ENCODE peak calls at places on chromosome 13, in four cellular contexts. I is A549, O is uterus, R is left ventricle myocardium inferior. C is an unnamed sample.

GRCh38 chr13:60520902-60521563 is 124.0 kb downstream of the TDRD3 start:
- DNase-seq in I (no peak), R (no peak), O (no peak), C (no peak)

GRCh38 chr13:91748416-91749089 is 350.1 kb downstream of the GPC5 start:
- DNase-seq in O (no peak), R (no peak), I (no peak), C (no peak)

GRCh38 chr13:21240586-21240985 is 64.1 kb downstream of the MRPL57 start:
- DNase-seq in R (no peak), O (no peak), I (no peak), C (no peak)

GRCh38 chr13:53068841-53069520 is 40.4 kb downstream of the OLFM4 start:
- DNase-seq in I (no peak), R (no peak), O (no peak), C (no peak)

GRCh38 chr13:93244141-93244917 is 17.7 kb downstream of the GPC6 start:
- DNase-seq in R (no peak), I (no peak), O (no peak), C (no peak)

GRCh38 chr13:62887046-62887445 is 1471.4 kb upstream of the PCDH20 start:
- DNase-seq in R (no peak), I (no peak), O (no peak), C (no peak)

GRCh38 chr13:72314210-72314609 is 413.2 kb downstream of the MZT1 start:
- DNase-seq in R (no peak), O (no peak), I (no peak), C (no peak)

GRCh38 chr13:93230466-93230865 is 3.9 kb downstream of the GPC6 start:
- DNase-seq in O (no peak), R (no peak), I (no peak), C (no peak)

GRCh38 chr13:96075953-96076543 is 13.9 kb upstream of the HS6ST3 start:
- DNase-seq in I (no peak), R (no peak), O (no peak), C (no peak)

GRCh38 chr13:76619631-76620030 is 266.6 kb downstream of the KCTD12 start:
- DNase-seq in R (no peak), I (no peak), O (no peak), C (no peak)

GRCh38 chr13:106503730-106504129 is 31.7 kb downstream of the EFNB2 start:
- DNase-seq in I (no peak), R (no peak), O (no peak), C (no peak)
- H3K4me1 ChIP-seq in I (peaks cover 8% of the 10 kb centered on the region), R (peaks cover 57% of the 10 kb centered on the region), O (no peaks in the 10 kb centered on the region), C (peaks cover 20% of the 10 kb centered on the region)

GRCh38 chr13:30737511-30738342 is 2.4 kb downstream of the ALOX5AP start:
- DNase-seq in R (no peak), I (no peak), O (no peak), C (no peak)

GRCh38 chr13:30738526-30738925 is 3.2 kb downstream of the ALOX5AP start:
- DNase-seq in O (no peak), I (no peak), R (no peak), C (no peak)

GRCh38 chr13:30739646-30740642 is 4.6 kb downstream of the ALOX5AP start:
- DNase-seq in R (no peak), I (peak; percentile 11), O (no peak), C (no peak)

GRCh38 chr13:30736921-30737320 is 1.6 kb downstream of the ALOX5AP start:
- DNase-seq in O (no peak), R (no peak), I (no peak), C (no peak)

GRCh38 chr13:30738946-30739528 is 3.7 kb downstream of the ALOX5AP start:
- DNase-seq in O (no peak), I (no peak), R (no peak), C (no peak)
- H3K4me1 ChIP-seq in O (no peaks in the 10 kb centered on the region), I (peaks cover 58% of the 10 kb centered on the region), R (peaks cover 13% of the 10 kb centered on the region), C (peaks cover 20% of the 10 kb centered on the region)

DNA sequence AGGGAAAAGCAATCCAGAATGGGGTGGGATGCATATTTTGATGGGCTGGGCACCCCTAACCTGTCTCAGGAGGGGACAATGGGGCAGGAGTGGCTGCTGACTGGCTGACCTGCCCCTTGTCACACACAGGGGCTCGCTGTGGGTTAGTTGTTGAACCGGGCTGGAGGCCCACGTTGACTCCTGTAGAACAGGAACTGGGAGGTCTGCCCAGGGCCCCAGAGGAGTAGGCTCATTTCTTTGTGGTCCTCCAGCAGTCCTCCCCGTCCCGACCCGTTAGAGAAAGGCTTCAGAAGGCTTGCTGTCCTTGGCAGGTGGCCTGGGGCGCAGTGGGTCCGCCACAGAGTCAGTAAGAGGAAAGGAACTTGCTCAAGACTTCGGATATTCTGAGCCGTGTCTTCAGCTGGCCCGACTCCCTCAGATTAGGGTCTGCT is 70.1 kb downstream of the COL4A1 start:
- DNase-seq in O (peak; percentile 52), R (peak; percentile 86), I (no peak), C (peak; percentile 58)
- H3K4me1 ChIP-seq in O (peaks cover 15% of the 10 kb centered on the region), R (peaks cover 98% of the 10 kb centered on the region), I (no peaks in the 10 kb centered on the region), C (peaks cover 39% of the 10 kb centered on the region)

GRCh38 chr13:98143157-98143553 is 261 bp downstream of the FARP1 start:
- DNase-seq in O (peak; percentile 23), R (peak; percentile 58), I (no peak), C (peak; percentile 48)
- H3K4me1 ChIP-seq in O (peaks cover 5% of the 10 kb centered on the region), R (peaks cover 30% of the 10 kb centered on the region), I (peaks cover 18% of the 10 kb centered on the region), C (peaks cover 15% of the 10 kb centered on the region)

GRCh38 chr13:113443991-113444390 is 9.3 kb downstream of the ADPRHL1 start:
- DNase-seq in R (no peak), I (no peak), O (no peak), C (no peak)

GRCh38 chr13:113442354-113442984 is 10.8 kb downstream of the ADPRHL1 start:
- DNase-seq in I (no peak), O (no peak), R (no peak), C (no peak)

GRCh38 chr13:113445791-113446487 is 7.3 kb downstream of the ADPRHL1 start:
- DNase-seq in R (no peak), I (no peak), O (no peak), C (no peak)

GRCh38 chr13:113441661-113442060 is 11.6 kb downstream of the ADPRHL1 start:
- DNase-seq in I (no peak), R (no peak), O (no peak), C (no peak)

DNA sequence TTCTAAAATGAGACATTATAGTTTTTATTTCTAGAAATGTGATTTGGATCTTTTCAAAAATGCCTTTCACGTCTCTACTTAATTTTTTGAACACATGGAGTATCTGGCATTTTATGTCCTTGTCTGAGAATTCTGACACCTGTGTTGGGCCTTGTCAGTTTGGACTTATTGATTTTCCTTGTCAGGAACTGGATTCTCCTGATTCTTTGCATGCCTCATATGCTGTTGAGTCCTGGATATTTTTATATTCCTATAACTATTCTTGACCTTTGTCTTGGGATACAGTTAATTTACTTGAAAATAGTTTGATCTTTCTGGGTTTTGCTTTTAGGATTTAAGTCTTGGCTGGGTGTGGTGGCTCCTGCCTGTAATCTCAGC is 10.3 kb downstream of the ADPRHL1 start:
- DNase-seq in I (no peak), R (no peak), O (no peak), C (no peak)
- H3K4me1 ChIP-seq in I (peaks cover 1% of the 10 kb centered on the region), R (peaks cover 32% of the 10 kb centered on the region), O (no peaks in the 10 kb centered on the region), C (no peaks in the 10 kb centered on the region)

DNA sequence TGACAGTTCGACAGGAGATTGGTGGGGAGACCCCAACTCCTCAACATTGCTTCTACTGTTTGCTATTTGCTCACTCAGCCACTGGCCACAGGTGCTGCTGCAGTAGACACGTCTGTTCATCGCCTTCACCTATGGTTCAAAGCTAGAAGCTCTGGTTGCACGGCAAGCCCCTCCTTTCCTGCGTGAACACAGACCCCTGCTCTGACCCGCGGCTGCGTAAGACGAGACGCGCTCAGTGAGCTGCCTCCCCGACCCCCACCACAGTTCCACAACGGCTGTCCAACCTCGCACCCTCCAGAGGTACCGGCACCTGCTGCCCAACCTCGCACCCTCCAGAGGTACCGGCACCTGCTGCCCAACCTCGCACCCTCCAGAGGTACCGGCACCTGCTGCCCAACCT is 6.8 kb downstream of the RASA3 start:
- DNase-seq in R (no peak), I (no peak), O (no peak), C (no peak)
- H3K4me1 ChIP-seq in R (peaks cover 71% of the 10 kb centered on the region), I (peaks cover under 1% of the 10 kb centered on the region), O (peaks cover 25% of the 10 kb centered on the region), C (peaks cover 5% of the 10 kb centered on the region)

GRCh38 chr13:25879466-25879865 is 172.3 kb downstream of the SHISA2 start:
- DNase-seq in R (no peak), I (no peak), O (no peak), C (no peak)

GRCh38 chr13:25881946-25882574 is 169.8 kb downstream of the SHISA2 start:
- DNase-seq in I (no peak), R (no peak), O (no peak), C (no peak)

GRCh38 chr13:25882732-25883357 is 169.0 kb downstream of the SHISA2 start:
- DNase-seq in R (no peak), O (no peak), I (no peak), C (no peak)

GRCh38 chr13:25885418-25885817 is 166.4 kb downstream of the SHISA2 start:
- DNase-seq in O (no peak), I (no peak), R (no peak), C (no peak)

GRCh38 chr13:25881136-25881926 is 170.5 kb downstream of the SHISA2 start:
- DNase-seq in R (no peak), O (no peak), I (no peak), C (no peak)
- H3K4me1 ChIP-seq in R (no peaks in the 10 kb centered on the region), O (no peaks in the 10 kb centered on the region), I (no peaks in the 10 kb centered on the region), C (no peaks in the 10 kb centered on the region)

DNA sequence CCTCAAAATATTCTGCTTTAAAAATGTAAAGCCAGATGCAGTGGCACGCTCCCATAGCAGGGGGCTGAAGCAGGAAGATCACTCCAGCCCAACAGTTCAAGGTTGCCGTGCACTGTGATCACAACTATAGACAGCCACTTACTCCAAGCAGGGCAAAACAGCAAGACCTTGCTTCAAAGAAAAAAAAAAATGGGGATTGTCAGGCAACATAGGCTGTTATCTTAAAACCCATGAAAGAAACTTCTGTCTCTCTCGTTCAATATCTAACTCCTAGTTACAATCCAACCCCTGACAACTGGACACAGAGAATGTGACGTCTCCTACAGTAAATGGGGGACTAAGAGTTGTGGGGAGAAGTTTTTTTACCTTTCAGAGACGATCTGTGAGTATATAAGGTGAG is 17.4 kb downstream of the ELF1 start:
- DNase-seq in I (no peak), O (no peak), R (no peak), C (no peak)
- H3K4me1 ChIP-seq in I (peaks cover 39% of the 10 kb centered on the region), O (no peaks in the 10 kb centered on the region), R (peaks cover 79% of the 10 kb centered on the region), C (no peaks in the 10 kb centered on the region)

GRCh38 chr13:41059896-41060722 is 1.2 kb upstream of the WBP4 start:
- DNase-seq in R (peak; percentile 91), I (peak; percentile 91), O (peak; percentile 95), C (peak; percentile 87)
- H3K4me1 ChIP-seq in R (peaks cover 94% of the 10 kb centered on the region), I (peaks cover 36% of the 10 kb centered on the region), O (no peaks in the 10 kb centered on the region), C (peaks cover 28% of the 10 kb centered on the region)

DNA sequence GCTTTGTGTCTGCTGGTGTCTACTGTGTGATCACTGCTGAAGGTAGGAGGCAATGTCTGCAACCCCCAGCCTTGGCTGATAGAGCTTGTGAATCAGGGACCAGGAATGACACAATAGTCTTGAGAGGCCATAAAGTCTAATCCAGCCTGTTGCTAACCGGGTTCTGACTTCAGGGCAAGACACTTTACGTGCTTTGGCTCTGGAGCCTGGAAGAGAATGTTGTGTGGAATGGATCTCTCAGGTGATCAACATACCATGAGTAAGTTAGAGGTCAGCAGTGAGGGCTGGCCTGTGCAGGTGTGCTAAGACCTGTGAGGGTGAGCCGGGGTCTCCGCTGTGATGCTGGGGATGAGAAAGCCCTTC is 5.6 kb downstream of the COL4A2 start:
- DNase-seq in O (peak; percentile 78), R (no peak), I (peak; percentile 27), C (no peak)
- H3K4me1 ChIP-seq in O (peaks cover 17% of the 10 kb centered on the region), R (peaks cover 95% of the 10 kb centered on the region), I (peaks cover 46% of the 10 kb centered on the region), C (no peaks in the 10 kb centered on the region)